ENCODE peak calls at places on chromosomes 1 and 21, in nine cellular contexts. One of them, this sample, is unnamed. For H3K4me1, the result is how much of the 10 kb centered on the place peaks cover.

GRCh38 chr1:15765495-15766194 is 7.0 kb downstream of the FBLIM1 start:
- DNase-seq in left ventricle myocardium inferior: no peak
- DNase-seq in neural progenitor cell: no peak
- DNase-seq in tibial nerve: no peak
- DNase-seq in body of pancreas: peak
- DNase-seq in heart left ventricle: no peak
- DNase-seq in IMR-90: peak
- DNase-seq in A549: no peak
- DNase-seq in stomach: no peak
- DNase-seq in this sample: no peak

GRCh38 chr1:186102559-186103148 is 272.4 kb downstream of the TPR start:
- DNase-seq in left ventricle myocardium inferior: no peak
- DNase-seq in neural progenitor cell: no peak
- DNase-seq in tibial nerve: no peak
- DNase-seq in body of pancreas: no peak
- DNase-seq in heart left ventricle: peak
- DNase-seq in IMR-90: peak
- DNase-seq in A549: no peak
- DNase-seq in stomach: no peak
- DNase-seq in this sample: no peak

GRCh38 chr1:216632980-216633379 is 90.2 kb downstream of the ESRRG start:
- DNase-seq in left ventricle myocardium inferior: no peak
- DNase-seq in neural progenitor cell: peak
- DNase-seq in tibial nerve: no peak
- DNase-seq in body of pancreas: no peak
- DNase-seq in heart left ventricle: no peak
- DNase-seq in IMR-90: no peak
- DNase-seq in A549: no peak
- DNase-seq in stomach: no peak
- DNase-seq in this sample: no peak

GRCh38 chr1:52907812-52908153 is 13.8 kb downstream of the ECHDC2 start:
- DNase-seq in left ventricle myocardium inferior: no peak
- DNase-seq in neural progenitor cell: no peak
- DNase-seq in tibial nerve: no peak
- DNase-seq in body of pancreas: no peak
- DNase-seq in heart left ventricle: no peak
- DNase-seq in IMR-90: no peak
- DNase-seq in A549: no peak
- DNase-seq in stomach: no peak
- DNase-seq in this sample: no peak

GRCh38 chr1:6495041-6495441 is 3.6 kb upstream of the PLEKHG5 start:
- DNase-seq in left ventricle myocardium inferior: peak
- DNase-seq in neural progenitor cell: no peak
- DNase-seq in tibial nerve: no peak
- DNase-seq in body of pancreas: no peak
- DNase-seq in heart left ventricle: no peak
- DNase-seq in IMR-90: no peak
- DNase-seq in A549: no peak
- DNase-seq in stomach: no peak
- DNase-seq in this sample: no peak

GRCh38 chr1:211609120-211610024 is 30.4 kb upstream of the SLC30A1 start:
- DNase-seq in left ventricle myocardium inferior: no peak
- DNase-seq in neural progenitor cell: no peak
- DNase-seq in tibial nerve: no peak
- DNase-seq in body of pancreas: no peak
- DNase-seq in heart left ventricle: no peak
- DNase-seq in IMR-90: peak
- DNase-seq in A549: no peak
- DNase-seq in stomach: no peak
- DNase-seq in this sample: no peak

GRCh38 chr1:74650561-74650960 is 23.0 kb downstream of the ERICH3 start:
- DNase-seq in left ventricle myocardium inferior: no peak
- DNase-seq in neural progenitor cell: no peak
- DNase-seq in tibial nerve: no peak
- DNase-seq in body of pancreas: no peak
- DNase-seq in heart left ventricle: no peak
- DNase-seq in IMR-90: peak
- DNase-seq in A549: no peak
- DNase-seq in stomach: no peak
- DNase-seq in this sample: no peak

GRCh38 chr1:199272690-199273089 is 633.9 kb downstream of the PTPRC start:
- DNase-seq in left ventricle myocardium inferior: no peak
- DNase-seq in neural progenitor cell: no peak
- DNase-seq in tibial nerve: no peak
- DNase-seq in body of pancreas: peak
- DNase-seq in heart left ventricle: peak
- DNase-seq in IMR-90: peak
- DNase-seq in A549: peak
- DNase-seq in stomach: peak
- DNase-seq in this sample: no peak

GRCh38 chr1:36787312-36787711 is 247.0 kb downstream of the GRIK3 start:
- DNase-seq in left ventricle myocardium inferior: no peak
- DNase-seq in neural progenitor cell: no peak
- DNase-seq in tibial nerve: no peak
- DNase-seq in body of pancreas: no peak
- DNase-seq in heart left ventricle: no peak
- DNase-seq in IMR-90: no peak
- DNase-seq in A549: no peak
- DNase-seq in stomach: no peak
- DNase-seq in this sample: no peak

GRCh38 chr1:196400478-196401453 is 207.5 kb downstream of the KCNT2 start:
- DNase-seq in left ventricle myocardium inferior: no peak
- DNase-seq in neural progenitor cell: no peak
- DNase-seq in tibial nerve: peak
- DNase-seq in body of pancreas: no peak
- DNase-seq in heart left ventricle: no peak
- DNase-seq in IMR-90: peak
- DNase-seq in A549: no peak
- DNase-seq in stomach: no peak
- DNase-seq in this sample: no peak

GRCh38 chr1:213061263-213061662 is 10.2 kb downstream of the RPS6KC1 start:
- DNase-seq in left ventricle myocardium inferior: no peak
- DNase-seq in neural progenitor cell: no peak
- DNase-seq in tibial nerve: no peak
- DNase-seq in body of pancreas: no peak
- DNase-seq in heart left ventricle: no peak
- DNase-seq in IMR-90: no peak
- DNase-seq in A549: no peak
- DNase-seq in stomach: no peak
- DNase-seq in this sample: no peak

GRCh38 chr1:53376742-53377437 is 49.0 kb upstream of the LRP8 start:
- DNase-seq in left ventricle myocardium inferior: no peak
- DNase-seq in neural progenitor cell: no peak
- DNase-seq in tibial nerve: no peak
- DNase-seq in body of pancreas: peak
- DNase-seq in heart left ventricle: peak
- DNase-seq in IMR-90: no peak
- DNase-seq in A549: no peak
- DNase-seq in stomach: peak
- DNase-seq in this sample: no peak

GRCh38 chr1:41639332-41639936 is 155.0 kb upstream of the EDN2 start:
- DNase-seq in left ventricle myocardium inferior: no peak
- DNase-seq in neural progenitor cell: no peak
- DNase-seq in tibial nerve: no peak
- DNase-seq in body of pancreas: no peak
- DNase-seq in heart left ventricle: peak
- DNase-seq in IMR-90: peak
- DNase-seq in A549: no peak
- DNase-seq in stomach: no peak
- DNase-seq in this sample: no peak

GRCh38 chr1:66505671-66506392 is 28.1 kb upstream of the SGIP1 start:
- DNase-seq in left ventricle myocardium inferior: no peak
- DNase-seq in neural progenitor cell: no peak
- DNase-seq in tibial nerve: no peak
- DNase-seq in body of pancreas: no peak
- DNase-seq in heart left ventricle: peak
- DNase-seq in IMR-90: peak
- DNase-seq in A549: no peak
- DNase-seq in stomach: no peak
- DNase-seq in this sample: no peak

GRCh38 chr1:233304489-233305102 is 9.1 kb upstream of the PCNX2 start:
- DNase-seq in left ventricle myocardium inferior: no peak
- DNase-seq in neural progenitor cell: peak
- DNase-seq in tibial nerve: no peak
- DNase-seq in body of pancreas: no peak
- DNase-seq in heart left ventricle: no peak
- DNase-seq in IMR-90: peak
- DNase-seq in A549: no peak
- DNase-seq in stomach: no peak
- DNase-seq in this sample: peak

GRCh38 chr21:42199488-42200463 is 19.2 kb upstream of the ABCG1 start:
- DNase-seq in left ventricle myocardium inferior: no peak
- DNase-seq in neural progenitor cell: no peak
- DNase-seq in tibial nerve: no peak
- DNase-seq in body of pancreas: peak
- DNase-seq in heart left ventricle: no peak
- DNase-seq in IMR-90: peak
- DNase-seq in A549: peak
- DNase-seq in stomach: no peak
- DNase-seq in this sample: peak

GRCh38 chr1:16163882-16164820 is 8.3 kb upstream of the EPHA2 start:
- DNase-seq in left ventricle myocardium inferior: no peak
- DNase-seq in neural progenitor cell: peak
- DNase-seq in tibial nerve: no peak
- DNase-seq in body of pancreas: no peak
- DNase-seq in heart left ventricle: peak
- DNase-seq in IMR-90: peak
- DNase-seq in A549: peak
- DNase-seq in stomach: no peak
- DNase-seq in this sample: no peak

GRCh38 chr1:153375511-153375910 is at the start of gene S100A12:
- DNase-seq in left ventricle myocardium inferior: no peak
- DNase-seq in neural progenitor cell: no peak
- DNase-seq in tibial nerve: no peak
- DNase-seq in body of pancreas: no peak
- DNase-seq in heart left ventricle: no peak
- DNase-seq in IMR-90: peak
- DNase-seq in A549: no peak
- DNase-seq in stomach: no peak
- DNase-seq in this sample: no peak
- H3K4me1 ChIP-seq in left ventricle myocardium inferior: under half
- H3K4me1 ChIP-seq in neural progenitor cell: under half
- H3K4me1 ChIP-seq in tibial nerve: under half
- H3K4me1 ChIP-seq in body of pancreas: under half
- H3K4me1 ChIP-seq in heart left ventricle: under half
- H3K4me1 ChIP-seq in IMR-90: under half
- H3K4me1 ChIP-seq in A549: under half
- H3K4me1 ChIP-seq in stomach: under half
- H3K4me1 ChIP-seq in this sample: under half

GRCh38 chr1:918843-919242 is 4.9 kb upstream of the SAMD11 start:
- DNase-seq in left ventricle myocardium inferior: no peak
- DNase-seq in neural progenitor cell: no peak
- DNase-seq in tibial nerve: no peak
- DNase-seq in body of pancreas: no peak
- DNase-seq in heart left ventricle: peak
- DNase-seq in IMR-90: no peak
- DNase-seq in A549: no peak
- DNase-seq in stomach: no peak
- DNase-seq in this sample: no peak

GRCh38 chr1:920008-920407 is 3.7 kb upstream of the SAMD11 start:
- DNase-seq in left ventricle myocardium inferior: no peak
- DNase-seq in neural progenitor cell: no peak
- DNase-seq in tibial nerve: no peak
- DNase-seq in body of pancreas: peak
- DNase-seq in heart left ventricle: no peak
- DNase-seq in IMR-90: no peak
- DNase-seq in A549: no peak
- DNase-seq in stomach: no peak
- DNase-seq in this sample: no peak

GRCh38 chr1:920506-920905 is 3.2 kb upstream of the SAMD11 start:
- DNase-seq in left ventricle myocardium inferior: no peak
- DNase-seq in neural progenitor cell: no peak
- DNase-seq in tibial nerve: no peak
- DNase-seq in body of pancreas: no peak
- DNase-seq in heart left ventricle: no peak
- DNase-seq in IMR-90: no peak
- DNase-seq in A549: no peak
- DNase-seq in stomach: no peak
- DNase-seq in this sample: no peak

GRCh38 chr1:918353-918752 is 5.4 kb upstream of the SAMD11 start:
- DNase-seq in left ventricle myocardium inferior: no peak
- DNase-seq in neural progenitor cell: no peak
- DNase-seq in tibial nerve: no peak
- DNase-seq in body of pancreas: peak
- DNase-seq in heart left ventricle: no peak
- DNase-seq in IMR-90: no peak
- DNase-seq in A549: no peak
- DNase-seq in stomach: no peak
- DNase-seq in this sample: no peak

DNA sequence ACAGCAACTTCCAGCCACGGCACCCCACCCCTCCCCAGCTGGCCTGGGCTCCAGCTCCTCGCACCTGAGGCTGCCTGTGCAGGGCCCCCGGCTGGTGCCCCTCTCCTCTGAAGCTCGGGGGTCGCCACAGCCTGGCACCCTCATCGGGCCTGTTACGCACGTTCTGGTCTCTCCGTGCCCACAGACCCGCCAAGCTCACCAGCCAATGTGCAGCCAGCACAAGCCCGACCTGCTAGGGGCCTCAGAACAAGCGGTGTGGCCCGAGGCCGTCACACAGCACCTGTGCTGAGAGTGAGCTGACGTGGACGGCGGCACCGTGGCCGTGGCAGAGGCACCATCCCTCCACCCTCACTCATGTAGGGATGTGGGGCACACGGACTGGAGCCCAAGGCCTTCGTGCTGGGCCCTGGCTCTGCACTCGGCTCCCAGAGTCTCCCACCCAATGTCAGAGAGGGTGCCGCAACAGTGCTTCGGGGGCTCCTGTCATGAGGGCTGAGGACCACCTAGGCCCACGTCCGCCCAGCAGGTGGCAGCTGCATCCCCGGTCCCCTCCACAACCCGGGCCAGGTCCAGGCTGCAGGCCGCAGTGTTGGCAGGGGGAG is 4.4 kb upstream of the SAMD11 start:
- DNase-seq in left ventricle myocardium inferior: no peak
- DNase-seq in neural progenitor cell: no peak
- DNase-seq in tibial nerve: no peak
- DNase-seq in body of pancreas: peak
- DNase-seq in heart left ventricle: no peak
- DNase-seq in IMR-90: no peak
- DNase-seq in A549: no peak
- DNase-seq in stomach: no peak
- DNase-seq in this sample: no peak
- H3K4me1 ChIP-seq in left ventricle myocardium inferior: under half
- H3K4me1 ChIP-seq in neural progenitor cell: under half
- H3K4me1 ChIP-seq in tibial nerve: under half
- H3K4me1 ChIP-seq in body of pancreas: half or more
- H3K4me1 ChIP-seq in heart left ventricle: under half
- H3K4me1 ChIP-seq in IMR-90: under half
- H3K4me1 ChIP-seq in A549: under half
- H3K4me1 ChIP-seq in stomach: half or more
- H3K4me1 ChIP-seq in this sample: under half

GRCh38 chr1:181397841-181398240 is 85.5 kb upstream of the CACNA1E start:
- DNase-seq in left ventricle myocardium inferior: no peak
- DNase-seq in neural progenitor cell: no peak
- DNase-seq in tibial nerve: no peak
- DNase-seq in body of pancreas: peak
- DNase-seq in heart left ventricle: no peak
- DNase-seq in IMR-90: no peak
- DNase-seq in A549: no peak
- DNase-seq in stomach: no peak
- DNase-seq in this sample: peak
- H3K4me1 ChIP-seq in left ventricle myocardium inferior: under half
- H3K4me1 ChIP-seq in neural progenitor cell: under half
- H3K4me1 ChIP-seq in tibial nerve: under half
- H3K4me1 ChIP-seq in body of pancreas: under half
- H3K4me1 ChIP-seq in heart left ventricle: under half
- H3K4me1 ChIP-seq in IMR-90: under half
- H3K4me1 ChIP-seq in A549: under half
- H3K4me1 ChIP-seq in stomach: under half
- H3K4me1 ChIP-seq in this sample: half or more

GRCh38 chr1:206518743-206519142 is 11.4 kb downstream of the RASSF5 start:
- DNase-seq in left ventricle myocardium inferior: no peak
- DNase-seq in neural progenitor cell: no peak
- DNase-seq in tibial nerve: no peak
- DNase-seq in body of pancreas: no peak
- DNase-seq in heart left ventricle: peak
- DNase-seq in IMR-90: no peak
- DNase-seq in A549: no peak
- DNase-seq in stomach: no peak
- DNase-seq in this sample: no peak
- H3K4me1 ChIP-seq in left ventricle myocardium inferior: under half
- H3K4me1 ChIP-seq in neural progenitor cell: under half
- H3K4me1 ChIP-seq in tibial nerve: under half
- H3K4me1 ChIP-seq in body of pancreas: half or more
- H3K4me1 ChIP-seq in heart left ventricle: under half
- H3K4me1 ChIP-seq in IMR-90: under half
- H3K4me1 ChIP-seq in A549: under half
- H3K4me1 ChIP-seq in stomach: under half
- H3K4me1 ChIP-seq in this sample: under half

This sample was measured in CD8-positive, alpha-beta memory T cell.